ENCODE peak calls at places on chromosomes 6 and 20, in eight cellular contexts. S is GM23338, R is HepG2, D is heart right ventricle, E is body of pancreas, A is transverse colon, N is neural progenitor cell, H is endothelial cell of umbilical vein. T is an unnamed sample.

GRCh38 chr20:50915424-50915823 is 15.8 kb downstream of the ADNP start:
- DNase-seq in S (no peak), R (no peak), D (no peak), E (no peak), A (no peak), N (no peak), H (peak; percentile 61), T (no peak)

GRCh38 chr6:118641042-118641441 is 10.3 kb downstream of the CEP85L start:
- DNase-seq in S (no peak), R (no peak), D (no peak), E (no peak), A (no peak), N (no peak), H (no peak), T (no peak)

GRCh38 chr6:113433506-113433991 is 423.6 kb upstream of the MARCKS start:
- DNase-seq in S (no peak), R (peak; percentile 34), D (peak; percentile 26), E (peak; percentile 41), A (peak; percentile 53), N (no peak), H (no peak), T (peak; percentile 72)

GRCh38 chr6:156595481-156595880 is 181.7 kb upstream of the ARID1B start:
- DNase-seq in S (no peak), R (no peak), D (no peak), E (no peak), A (no peak), N (no peak), H (no peak), T (no peak)

GRCh38 chr6:139291813-139292619 is at the start of gene TXLNB:
- DNase-seq in S (peak; percentile 38), R (no peak), D (peak; percentile 83), E (peak; percentile 17), A (peak; percentile 78), N (peak; percentile 57), H (peak; percentile 65), T (peak; percentile 42)

GRCh38 chr20:13220194-13220856 is 749 bp upstream of the ISM1 start:
- DNase-seq in S (peak; percentile 87), R (no peak), D (peak; percentile 49), E (peak; percentile 76), A (peak; percentile 34), N (peak; percentile 76), H (peak; percentile 24), T (peak; percentile 43)

GRCh38 chr6:157708239-157708638 is 114.8 kb upstream of the SNX9 start:
- DNase-seq in S (peak; percentile 61), R (no peak), D (no peak), E (no peak), A (no peak), N (no peak), H (no peak), T (no peak)

GRCh38 chr20:19205999-19206398 is 6.4 kb upstream of the SLC24A3 start:
- DNase-seq in S (peak; percentile 89), R (peak; percentile 50), D (peak; percentile 81), E (peak; percentile 67), A (peak; percentile 80), N (peak; percentile 78), H (peak; percentile 43), T (peak; percentile 82)

GRCh38 chr20:50844430-50845100 is 49.7 kb downstream of the BCAS4 start:
- DNase-seq in S (no peak), R (peak; percentile 25), D (no peak), E (no peak), A (no peak), N (no peak), H (peak; percentile 63), T (no peak)

GRCh38 chr20:51532577-51533191 is 9.8 kb downstream of the NFATC2 start:
- DNase-seq in S (no peak), R (no peak), D (peak; percentile 51), E (no peak), A (peak; percentile 27), N (no peak), H (no peak), T (no peak)

GRCh38 chr20:49811825-49812462 is 684 bp upstream of the SLC9A8 start:
- DNase-seq in S (no peak), R (no peak), D (no peak), E (no peak), A (no peak), N (no peak), H (peak; percentile 40), T (no peak)

GRCh38 chr20:13462091-13462490 is 176.6 kb downstream of the TASP1 start:
- DNase-seq in S (no peak), R (no peak), D (no peak), E (no peak), A (no peak), N (no peak), H (no peak), T (no peak)

GRCh38 chr6:43471399-43471798 is 6.0 kb upstream of the TJAP1 start:
- DNase-seq in S (no peak), R (no peak), D (no peak), E (no peak), A (no peak), N (no peak), H (no peak), T (no peak)

GRCh38 chr6:166796610-166797009 is 159.7 kb downstream of the RNASET2 start:
- DNase-seq in S (no peak), R (no peak), D (no peak), E (no peak), A (no peak), N (no peak), H (no peak), T (no peak)

GRCh38 chr20:32456869-32457421 is 98.8 kb downstream of the ASXL1 start:
- DNase-seq in S (peak; percentile 88), R (no peak), D (peak; percentile 64), E (no peak), A (no peak), N (peak; percentile 91), H (no peak), T (no peak)

GRCh38 chr20:8156603-8157079 is 24.6 kb downstream of the PLCB1 start:
- DNase-seq in S (no peak), R (peak; percentile 90), D (no peak), E (no peak), A (no peak), N (no peak), H (peak; percentile 64), T (no peak)

GRCh38 chr20:19588731-19589130 is 169.3 kb upstream of the RIN2 start:
- DNase-seq in S (no peak), R (peak; percentile 16), D (no peak), E (no peak), A (no peak), N (no peak), H (no peak), T (no peak)

GRCh38 chr6:2990179-2990931 is 9.3 kb upstream of the NQO2 start:
- DNase-seq in S (peak; percentile 53), R (no peak), D (no peak), E (peak; percentile 44), A (peak; percentile 38), N (peak; percentile 47), H (peak; percentile 72), T (peak; percentile 50)

GRCh38 chr20:57445774-57446173 is 54.6 kb downstream of the RBM38 start:
- DNase-seq in S (no peak), R (no peak), D (no peak), E (no peak), A (no peak), N (no peak), H (no peak), T (no peak)
- H3K27ac ChIP-seq in S (no peak overlapping the region), R (no peak overlapping the region), D (peak overlapping the region; percentile 75), E (no peak overlapping the region), A (peak overlapping the region; percentile 43), N (no peak overlapping the region), H (no peak overlapping the region), T (peak overlapping the region; percentile 13)

DNA sequence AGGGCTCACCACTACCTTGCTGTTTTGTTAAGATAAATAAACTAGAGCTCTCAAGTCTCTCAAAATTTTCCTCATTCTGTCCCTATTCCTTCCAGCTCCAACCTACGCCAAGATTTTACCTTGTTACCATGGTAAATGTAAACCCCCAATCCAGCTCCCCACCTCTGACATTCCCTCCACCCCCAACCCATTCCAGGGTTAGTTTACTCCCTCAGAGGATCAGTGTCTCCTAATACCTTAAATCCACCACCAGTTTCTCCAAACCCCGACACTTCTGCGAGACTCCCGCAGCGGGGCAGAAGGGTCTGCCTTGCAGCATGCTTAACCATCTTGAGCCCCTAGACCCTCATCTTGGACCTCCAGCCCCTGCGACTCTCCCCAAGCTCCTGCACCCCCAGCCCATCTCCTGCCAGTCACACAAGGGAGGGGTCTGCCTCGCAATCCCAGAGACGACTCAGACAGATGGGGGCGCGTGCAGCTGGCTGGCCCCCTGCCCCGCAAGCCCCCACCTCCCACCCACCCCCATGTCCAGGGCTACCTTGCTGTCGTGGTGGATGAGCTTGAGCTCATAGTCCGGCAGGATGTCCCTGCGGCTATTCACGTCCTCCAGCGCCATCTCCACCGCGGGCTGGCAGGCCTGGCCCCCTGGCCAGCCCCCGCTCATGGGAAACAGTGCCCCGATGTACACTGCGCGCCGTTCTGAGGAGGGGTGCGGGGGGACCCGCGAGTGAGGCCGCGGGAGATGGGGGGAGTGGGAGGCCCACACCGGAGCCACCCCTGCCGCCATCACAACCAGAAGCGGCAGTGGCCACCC is 5.8 kb downstream of the GABBR1 start:
- DNase-seq in S (no peak), R (no peak), D (no peak), E (no peak), A (no peak), N (peak; percentile 58), H (no peak), T (no peak)
- H3K27ac ChIP-seq in S (peak overlapping the region; percentile 66), R (no peak overlapping the region), D (peak overlapping the region; percentile 80), E (no peak overlapping the region), A (peak overlapping the region; percentile 63), N (no peak overlapping the region), H (peak overlapping the region; percentile 37), T (no peak overlapping the region)

DNA sequence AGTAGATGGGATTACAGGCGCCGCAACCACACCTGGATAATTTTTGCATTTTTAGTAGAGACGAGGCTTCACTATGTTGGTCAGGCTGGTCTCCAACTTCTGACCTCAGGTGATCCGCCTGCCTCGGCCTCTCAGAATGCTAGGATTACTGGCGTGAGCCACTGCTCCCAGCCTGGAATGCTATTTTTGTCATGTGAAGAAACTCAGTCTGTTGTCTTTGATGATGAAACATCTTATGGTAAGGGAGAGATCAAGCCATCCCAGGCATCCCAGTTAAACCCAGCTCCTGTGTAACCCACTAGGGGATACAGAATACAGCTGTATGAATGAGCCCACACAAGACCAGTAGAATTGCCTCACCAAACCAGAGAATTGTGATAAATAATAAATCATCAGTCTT is 83.6 kb upstream of the RBM24 start:
- DNase-seq in S (no peak), R (no peak), D (no peak), E (no peak), A (no peak), N (no peak), H (no peak), T (no peak)
- H3K27ac ChIP-seq in S (no peak overlapping the region), R (no peak overlapping the region), D (no peak overlapping the region), E (no peak overlapping the region), A (no peak overlapping the region), N (no peak overlapping the region), H (no peak overlapping the region), T (no peak overlapping the region)

DNA sequence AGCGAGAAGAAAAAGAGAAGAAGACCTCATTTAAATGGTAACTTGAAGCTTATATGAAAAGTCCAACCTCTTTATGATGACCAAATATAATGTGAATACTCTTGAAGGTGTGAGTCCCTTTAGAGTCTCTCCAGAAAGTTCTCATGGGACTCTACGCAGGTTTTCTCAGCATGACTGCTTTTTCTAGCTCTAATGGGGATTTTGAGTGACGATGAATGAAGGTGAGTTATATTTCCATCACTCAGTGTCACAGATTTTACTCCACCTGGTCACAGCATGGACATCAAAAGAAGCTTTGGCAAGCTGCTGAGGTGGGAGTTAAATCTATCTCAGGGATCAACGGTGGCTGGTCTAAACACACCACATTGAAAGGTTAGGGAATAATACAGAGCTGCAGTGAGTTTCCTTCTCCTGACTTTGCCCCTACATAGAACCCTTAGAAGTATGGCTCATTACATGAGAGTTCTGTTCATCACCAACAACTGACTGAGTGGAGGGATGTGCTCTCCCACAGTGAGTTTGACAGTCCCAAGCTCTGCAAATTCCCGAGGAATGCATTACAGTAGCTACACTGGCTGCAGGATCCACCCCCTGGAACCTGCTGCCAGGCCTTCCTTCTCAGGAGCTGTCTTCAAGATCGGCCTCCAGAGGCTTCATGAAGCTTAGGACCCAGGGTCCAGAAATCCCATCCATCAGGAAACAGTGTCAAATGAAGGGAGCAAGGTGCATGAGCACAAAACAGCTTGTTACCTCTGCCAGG is 126.8 kb downstream of the FOXC1 start:
- DNase-seq in S (no peak), R (no peak), D (no peak), E (no peak), A (no peak), N (no peak), H (no peak), T (no peak)
- H3K27ac ChIP-seq in S (no peak overlapping the region), R (no peak overlapping the region), D (no peak overlapping the region), E (no peak overlapping the region), A (no peak overlapping the region), N (no peak overlapping the region), H (no peak overlapping the region), T (no peak overlapping the region)

T was measured in lung.